ENCODE peak calls at places on chromosome 17, in six cellular contexts. E is A549, N is progenitor cell of endocrine pancreas, I is endothelial cell of umbilical vein, D is omental fat pad, U is stomach. T is an unnamed sample.

GRCh38 chr17:48181653-48182052 is 74.1 kb downstream of the SNX11 start:
- DNase-seq in U (no peak), I (peak), D (no peak), E (peak), N (no peak), T (no peak)

GRCh38 chr17:5915337-5915736 is 154.8 kb upstream of the WSCD1 start:
- DNase-seq in I (no peak), D (no peak), U (no peak), E (no peak), N (no peak), T (no peak)

GRCh38 chr17:22373911-22374310 is 681.6 kb downstream of the KCNJ18 start:
- DNase-seq in D (no peak), U (no peak), I (no peak), N (no peak), E (no peak), T (no peak)

GRCh38 chr17:42591411-42591810 is 13.9 kb upstream of the PSMC3IP start:
- DNase-seq in D (no peak), E (no peak), I (no peak), N (no peak), U (no peak), T (no peak)

GRCh38 chr17:46777943-46778915 is 40.3 kb downstream of the WNT3 start:
- DNase-seq in E (peak), U (no peak), I (no peak), D (no peak), N (no peak), T (no peak)

GRCh38 chr17:5499790-5500189 is 13.4 kb downstream of the MIS12 start:
- DNase-seq in E (no peak), N (no peak), U (no peak), I (no peak), D (no peak), T (no peak)

GRCh38 chr17:49969134-49969759 is at the start of gene DLX4:
- DNase-seq in D (no peak), E (no peak), N (no peak), I (no peak), U (no peak), T (no peak)

GRCh38 chr17:58617563-58617962 is 74.3 kb downstream of the TEX14 start:
- DNase-seq in I (no peak), N (no peak), D (no peak), U (no peak), E (no peak), T (no peak)

GRCh38 chr17:41500131-41500911 is 5.1 kb downstream of the KRT13 start:
- DNase-seq in E (peak), D (no peak), U (no peak), I (peak), N (no peak), T (no peak)

GRCh38 chr17:8941520-8941919 is 24.0 kb downstream of the PIK3R5 start:
- DNase-seq in D (no peak), I (no peak), E (no peak), N (no peak), U (no peak), T (no peak)

GRCh38 chr17:15967706-15968399 is 22.9 kb downstream of the ADORA2B start:
- DNase-seq in N (no peak), I (no peak), U (no peak), D (no peak), E (no peak), T (no peak)

GRCh38 chr17:81044764-81045589 is 10.0 kb downstream of the BAIAP2 start:
- DNase-seq in U (peak), I (peak), E (peak), N (no peak), D (peak), T (peak)

GRCh38 chr17:78442648-78443128 is 64.2 kb downstream of the PGS1 start:
- DNase-seq in D (peak), I (no peak), E (no peak), U (peak), N (no peak), T (no peak)

GRCh38 chr17:36867716-36868115 is 69.6 kb upstream of the LHX1 start:
- DNase-seq in I (no peak), E (no peak), U (no peak), N (no peak), D (no peak), T (no peak)

GRCh38 chr17:37506678-37507077 is 17.0 kb downstream of the DUSP14 start:
- DNase-seq in D (no peak), U (no peak), E (peak), I (peak), N (no peak), T (no peak)

GRCh38 chr17:2592974-2593845 is at the start of gene PAFAH1B1:
- DNase-seq in U (peak), I (peak), D (peak), N (peak), E (peak), T (no peak)
- TF ChIP-seq CTCF in U (no peak), I (no peak), D (no peak), N (no peak), E (peak), T (no peak)

DNA sequence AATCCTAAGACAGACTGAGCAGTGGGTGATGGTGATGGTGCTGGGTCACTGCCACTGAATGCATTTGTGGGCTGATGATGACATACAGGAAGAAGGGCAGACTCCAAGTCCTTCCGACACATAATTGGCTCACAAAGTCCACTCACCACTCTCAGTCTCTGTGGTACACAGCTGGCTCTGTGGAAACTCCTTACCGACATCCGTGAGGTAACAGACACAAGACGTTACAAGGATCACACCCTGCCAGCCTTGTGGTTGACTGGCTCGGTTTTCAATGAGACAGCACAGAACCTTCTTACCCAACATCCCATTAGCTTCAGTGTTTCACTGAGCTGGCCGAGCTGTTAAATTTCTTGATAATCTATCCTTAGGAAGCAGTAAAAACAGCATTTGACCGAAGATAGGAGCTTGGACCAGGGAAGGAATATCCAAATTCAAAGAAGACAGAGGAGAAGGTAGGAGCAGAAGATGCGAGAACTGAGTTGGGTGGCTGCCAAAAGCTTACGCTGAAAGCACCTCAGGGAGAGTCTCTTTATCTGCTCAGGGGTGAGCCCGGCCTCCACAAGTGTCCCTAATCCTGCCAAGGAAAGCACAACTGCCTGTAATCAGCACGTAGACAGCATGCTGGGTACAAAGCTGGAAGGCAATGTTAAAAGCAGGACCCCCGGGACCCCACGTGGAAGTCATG is 5.5 kb upstream of the MXRA7 start:
- DNase-seq in I (no peak), E (no peak), N (no peak), U (peak), D (peak), T (peak)
- TF ChIP-seq CTCF in I (no peak), E (no peak), N (no peak), U (no peak), D (no peak), T (no peak)

GRCh38 chr17:21289175-21289901 is 4.8 kb downstream of the MAP2K3 start:
- DNase-seq in D (no peak), U (no peak), E (no peak), N (no peak), I (no peak), T (no peak)

GRCh38 chr17:21291357-21291756 is 6.8 kb downstream of the MAP2K3 start:
- DNase-seq in N (no peak), I (no peak), D (no peak), U (no peak), E (no peak), T (no peak)

GRCh38 chr17:21288581-21289017 is 4.1 kb downstream of the MAP2K3 start:
- DNase-seq in D (no peak), N (no peak), U (no peak), E (no peak), I (no peak), T (no peak)

GRCh38 chr17:21291862-21292261 is 7.4 kb downstream of the MAP2K3 start:
- DNase-seq in D (no peak), U (no peak), I (no peak), E (no peak), N (no peak), T (no peak)

GRCh38 chr17:21289902-21290571 is 5.5 kb downstream of the MAP2K3 start:
- DNase-seq in N (no peak), D (no peak), I (no peak), U (no peak), E (no peak), T (no peak)
- TF ChIP-seq CTCF in N (no peak), D (no peak), I (no peak), U (no peak), E (no peak), T (no peak)

GRCh38 chr17:13619462-13619861 is 17.7 kb upstream of the HS3ST3A1 start:
- DNase-seq in I (no peak), N (no peak), E (no peak), U (no peak), D (no peak), T (no peak)
- TF ChIP-seq CTCF in I (no peak), N (no peak), E (no peak), U (no peak), D (no peak), T (no peak)